ENCODE peak calls at places on chromosomes 2 and 18, in nine cellular contexts. X, K, I, C, N, M, J, Y and A are unnamed samples.

GRCh38 chr2:937530-937929 is 13.1 kb upstream of the SNTG2 start:
- DNase-seq in X (no peak), K (no peak), I (no peak), C (no peak), N (no peak), M (no peak), J (no peak), Y (peak; percentile 68), A (no peak)

GRCh38 chr2:69036926-69037325 is 23.9 kb downstream of the ANTXR1 start:
- DNase-seq in X (no peak), K (no peak), I (no peak), C (no peak), N (no peak), M (no peak), J (no peak), Y (peak; percentile 60), A (no peak)

GRCh38 chr2:26691881-26692813 is at the start of gene KCNK3:
- DNase-seq in X (peak; percentile 42), K (peak; percentile 3), I (peak; percentile 23), C (peak; percentile 48), N (no peak), M (no peak), J (no peak), Y (no peak), A (no peak)

GRCh38 chr2:157172239-157172638 is 85.3 kb upstream of the GALNT5 start:
- DNase-seq in X (no peak), K (no peak), I (no peak), C (no peak), N (no peak), M (no peak), J (no peak), Y (peak; percentile 82), A (no peak)

GRCh38 chr2:142742301-142743214 is 134.9 kb upstream of the KYNU start:
- DNase-seq in X (no peak), K (no peak), I (no peak), C (no peak), N (peak; percentile 35), M (no peak), J (no peak), Y (peak; percentile 53), A (no peak)

GRCh38 chr2:102141915-102142828 is at the start of gene IL1R1:
- DNase-seq in X (peak; percentile 73), K (no peak), I (peak; percentile 73), C (peak; percentile 89), N (no peak), M (no peak), J (no peak), Y (peak; percentile 70), A (no peak)

GRCh38 chr18:76373297-76373696 is 121.7 kb downstream of the ZNF516 start:
- DNase-seq in X (no peak), K (no peak), I (no peak), C (no peak), N (no peak), M (no peak), J (no peak), Y (no peak), A (no peak)

GRCh38 chr2:15561574-15562344 is 625 bp upstream of the NBAS start:
- DNase-seq in X (no peak), K (no peak), I (peak; percentile 76), C (no peak), N (peak; percentile 35), M (no peak), J (no peak), Y (peak; percentile 43), A (no peak)

GRCh38 chr18:24535831-24536230 is 75.4 kb downstream of the HRH4 start:
- DNase-seq in X (no peak), K (no peak), I (no peak), C (no peak), N (no peak), M (no peak), J (no peak), Y (no peak), A (no peak)

GRCh38 chr2:69389271-69389670 is 2.2 kb upstream of the GFPT1 start:
- DNase-seq in X (no peak), K (no peak), I (no peak), C (no peak), N (no peak), M (no peak), J (no peak), Y (no peak), A (no peak)

GRCh38 chr18:59742325-59743111 is 45.3 kb upstream of the CCBE1 start:
- DNase-seq in X (no peak), K (no peak), I (no peak), C (no peak), N (no peak), M (no peak), J (no peak), Y (peak; percentile 75), A (peak; percentile 60)

GRCh38 chr2:51553456-51553855 is 521.5 kb upstream of the NRXN1 start:
- DNase-seq in X (no peak), K (no peak), I (no peak), C (no peak), N (no peak), M (no peak), J (no peak), Y (no peak), A (no peak)

GRCh38 chr2:54371461-54372065 is 84.6 kb upstream of the SPTBN1 start:
- DNase-seq in X (no peak), K (no peak), I (no peak), C (no peak), N (no peak), M (no peak), J (no peak), Y (no peak), A (no peak)

GRCh38 chr2:134677866-134678774 is 40.7 kb downstream of the TMEM163 start:
- DNase-seq in X (no peak), K (no peak), I (peak; percentile 29), C (no peak), N (no peak), M (no peak), J (no peak), Y (no peak), A (no peak)

GRCh38 chr18:28175930-28176673 is 828 bp downstream of the CDH2 start:
- DNase-seq in X (no peak), K (no peak), I (peak; percentile 46), C (no peak), N (peak; percentile 31), M (no peak), J (no peak), Y (peak; percentile 24), A (no peak)